ENCODE peak calls at places on chromosome 22, in four cellular contexts. Y, S, K and M are unnamed samples.
A peak's percentile ranks its signal among the peaks of the same experiment; 100 is the strongest.

GRCh38 chr22:21937041-21937820 is 15.4 kb downstream of the PPM1F start:
- DNase-seq in Y (no peak), S (peak; percentile 33), K (no peak), M (no peak)

GRCh38 chr22:20186183-20186870 is 35.5 kb upstream of the CCDC188 start:
- DNase-seq in K (no peak), S (no peak), Y (no peak), M (no peak)

GRCh38 chr22:19844423-19845368 is 10.0 kb downstream of the GNB1L start:
- DNase-seq in Y (no peak), K (no peak), S (peak; percentile 27), M (no peak)

GRCh38 chr22:28903719-28904118 is 20.3 kb downstream of the ZNRF3 start:
- DNase-seq in S (peak; percentile 19), Y (no peak), K (no peak), M (no peak)

GRCh38 chr22:38353142-38353629 is 36.0 kb upstream of the CSNK1E start:
- DNase-seq in Y (no peak), S (peak; percentile 40), K (no peak), M (peak; percentile 47)

GRCh38 chr22:36724836-36725235 is 21.3 kb upstream of the CACNG2 start:
- DNase-seq in S (no peak), Y (no peak), K (no peak), M (no peak)

GRCh38 chr22:17331690-17332089 is 37.6 kb upstream of the CECR2 start:
- DNase-seq in Y (no peak), K (no peak), S (no peak), M (no peak)

GRCh38 chr22:35915477-35916013 is 113.1 kb downstream of the RBFOX2 start:
- DNase-seq in K (no peak), S (peak; percentile 43), Y (no peak), M (peak; percentile 39)

GRCh38 chr22:29443861-29444431 is 5.6 kb downstream of the RFPL1 start:
- DNase-seq in Y (no peak), S (no peak), K (no peak), M (no peak)

GRCh38 chr22:20437253-20438065 is at the start of gene SCARF2:
- DNase-seq in S (peak; percentile 55), Y (no peak), K (no peak), M (peak; percentile 64)

GRCh38 chr22:46135611-46136538 is 14.5 kb upstream of the PPARA start:
- DNase-seq in K (no peak), Y (no peak), S (no peak), M (no peak)

GRCh38 chr22:37998543-37998942 is 14.2 kb upstream of the SOX10 start:
- DNase-seq in K (no peak), S (no peak), Y (no peak), M (no peak)

GRCh38 chr22:36328635-36329216 is 59.0 kb downstream of the MYH9 start:
- DNase-seq in K (peak; percentile 79), S (peak; percentile 73), Y (peak; percentile 85), M (peak; percentile 89)

GRCh38 chr22:43516386-43516785 is 104.6 kb downstream of the MPPED1 start:
- DNase-seq in S (no peak), K (no peak), Y (no peak), M (no peak)
- TF ChIP-seq CTCF in S (no peak), K (no peak), Y (no peak), M (no peak)

GRCh38 chr22:24985824-24986214 is 33.3 kb downstream of the KIAA1671 start:
- DNase-seq in K (no peak), Y (no peak), S (peak; percentile 90), M (peak; percentile 84)
- H3K4me3 ChIP-seq in K (no peak overlapping the region), Y (no peak overlapping the region), S (no peak overlapping the region), M (no peak overlapping the region)

DNA sequence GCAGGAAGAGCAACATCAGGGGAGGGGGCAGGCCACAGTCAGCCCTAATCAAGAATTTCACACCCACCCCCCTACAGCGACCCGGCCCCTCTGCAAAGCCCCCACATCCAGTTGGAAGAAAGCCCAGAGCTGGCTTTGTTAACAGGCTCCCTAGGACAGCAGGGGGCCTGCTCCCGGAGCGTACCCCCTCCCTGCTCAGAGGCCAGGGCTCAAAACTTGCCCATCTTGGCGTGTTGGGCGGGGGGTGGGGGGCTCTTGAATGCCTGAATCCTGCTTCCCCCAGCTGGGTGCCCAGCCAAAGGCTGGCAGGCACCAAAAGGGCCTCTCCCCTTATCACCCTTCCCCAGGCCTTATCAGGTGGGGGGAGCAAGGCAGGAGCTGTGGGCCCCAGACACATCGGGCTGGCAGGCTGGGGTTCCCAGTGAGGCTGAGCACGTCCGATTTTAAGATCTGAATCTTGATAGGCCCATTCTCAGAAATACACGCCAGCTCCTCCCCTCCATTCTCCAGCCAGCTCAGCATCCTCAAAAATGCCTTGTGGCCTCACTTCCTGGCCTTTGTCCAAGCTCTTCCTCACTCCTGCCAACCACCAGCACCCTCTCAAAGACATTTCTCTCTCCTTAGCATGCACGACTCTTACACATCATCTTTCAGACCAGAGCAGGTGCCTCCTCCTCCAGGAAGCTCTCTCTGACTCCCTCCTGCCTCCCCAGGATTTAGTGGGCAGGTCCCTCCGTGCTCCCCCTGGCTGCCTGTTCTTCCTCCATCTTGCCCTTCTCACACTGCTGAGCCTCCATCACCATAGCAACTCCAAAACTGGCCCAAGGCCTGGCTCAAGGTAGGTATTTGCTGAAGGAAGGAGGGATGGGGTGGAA is 384.8 kb downstream of the MN1 start:
- DNase-seq in Y (peak; percentile 68), S (peak; percentile 92), K (peak; percentile 69), M (peak; percentile 89)
- TF ChIP-seq CTCF in Y (peak; percentile 21), S (no peak), K (no peak), M (peak; percentile 10)

GRCh38 chr22:43173566-43173965 is 13.4 kb downstream of the TTLL12 start:
- DNase-seq in Y (no peak), S (no peak), K (no peak), M (no peak)

GRCh38 chr22:43171019-43171491 is 15.9 kb downstream of the TTLL12 start:
- DNase-seq in K (no peak), Y (no peak), S (no peak), M (no peak)

GRCh38 chr22:43170131-43170480 is 16.8 kb downstream of the TTLL12 start:
- DNase-seq in Y (no peak), S (no peak), K (no peak), M (no peak)

GRCh38 chr22:43172191-43172590 is 14.7 kb downstream of the TTLL12 start:
- DNase-seq in S (no peak), Y (no peak), K (no peak), M (no peak)

GRCh38 chr22:43171607-43172006 is 15.3 kb downstream of the TTLL12 start:
- DNase-seq in S (no peak), K (no peak), Y (no peak), M (no peak)
- H3K4me3 ChIP-seq in S (no peak overlapping the region), K (no peak overlapping the region), Y (no peak overlapping the region), M (no peak overlapping the region)

GRCh38 chr22:32951081-32951806 is 106.9 kb downstream of the SYN3 start:
- DNase-seq in S (no peak), Y (no peak), K (no peak), M (no peak)
- TF ChIP-seq CTCF in S (no peak), Y (no peak), K (peak; percentile 14), M (no peak)

DNA sequence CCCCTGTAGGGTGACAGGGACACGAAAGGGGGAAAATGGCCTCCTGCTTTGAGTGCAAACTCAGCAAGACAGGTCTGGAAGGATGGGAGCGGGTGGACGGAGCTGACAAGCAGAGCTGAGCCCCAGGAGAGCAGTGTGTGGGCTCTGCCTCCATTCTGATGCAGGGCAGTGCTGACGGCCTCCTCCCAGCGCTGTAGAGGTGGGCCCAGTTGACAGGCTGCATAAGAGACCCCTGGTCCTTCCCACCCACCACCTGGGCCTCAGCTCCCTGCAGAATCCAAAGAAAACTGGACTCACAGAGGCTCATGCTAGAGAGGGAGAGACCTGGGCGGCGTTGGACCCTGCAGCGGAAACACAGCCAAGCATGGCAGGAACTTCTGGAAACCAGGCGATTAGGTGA is 1113.4 kb downstream of the BRD1 start:
- DNase-seq in S (no peak), K (no peak), Y (no peak), M (no peak)
- H3K4me3 ChIP-seq in S (no peak overlapping the region), K (no peak overlapping the region), Y (no peak overlapping the region), M (no peak overlapping the region)